ENCODE peak calls at places on chromosomes 1 and 21, in five cellular contexts. Z is HS-5; Y is cardiac fibroblast; H is stimulated activated CD4-positive, alpha-beta T cell treated with anti-CD3 and anti-CD28 coated beads, Interleukin-15, amount 100 ng/mL, for 24 hours; M is astrocyte. E is an unnamed sample.

GRCh38 chr1:170520601-170521000 is 11.4 kb upstream of the GORAB start:
- DNase-seq in Z (no peak), Y (peak), H (no peak), M (no peak), E (no peak)

GRCh38 chr1:66292944-66293343 is 241.0 kb upstream of the SGIP1 start:
- DNase-seq in Z (no peak), Y (no peak), H (no peak), M (no peak), E (no peak)

GRCh38 chr1:64424412-64424811 is 45.5 kb upstream of the CACHD1 start:
- DNase-seq in Z (no peak), Y (no peak), H (no peak), M (no peak), E (no peak)

GRCh38 chr1:169371400-169371799 is 3.4 kb downstream of the BLZF1 start:
- DNase-seq in Z (no peak), Y (no peak), H (no peak), M (no peak), E (no peak)

GRCh38 chr21:34517491-34518245 is 5.7 kb upstream of the KCNE1 start:
- DNase-seq in Z (no peak), Y (no peak), H (peak), M (no peak), E (no peak)

GRCh38 chr1:207300970-207301369 is 20.5 kb upstream of the CD55 start:
- DNase-seq in Z (no peak), Y (no peak), H (no peak), M (no peak), E (no peak)

GRCh38 chr1:84225636-84226035 is 75.9 kb upstream of the SAMD13 start:
- DNase-seq in Z (no peak), Y (no peak), H (no peak), M (no peak), E (no peak)

GRCh38 chr1:116460748-116461376 is 87.8 kb downstream of the ATP1A1 start:
- DNase-seq in Z (no peak), Y (no peak), H (no peak), M (no peak), E (no peak)

GRCh38 chr1:241240084-241240483 is 116.9 kb downstream of the RGS7 start:
- DNase-seq in Z (no peak), Y (peak), H (no peak), M (no peak), E (no peak)

GRCh38 chr1:150142083-150142482 is 7.6 kb upstream of the PLEKHO1 start:
- DNase-seq in Z (no peak), Y (no peak), H (no peak), M (no peak), E (no peak)

GRCh38 chr1:6170742-6171201 is 9.3 kb downstream of the CHD5 start:
- DNase-seq in Z (no peak), Y (no peak), H (no peak), M (no peak), E (no peak)

GRCh38 chr1:43706598-43707190 is 642 bp upstream of the ST3GAL3 start:
- DNase-seq in Z (no peak), Y (peak), H (peak), M (no peak), E (peak)

GRCh38 chr1:38331496-38332210 is 285.1 kb upstream of the POU3F1 start:
- DNase-seq in Z (no peak), Y (no peak), H (no peak), M (no peak), E (no peak)

GRCh38 chr1:234674218-234674815 is 64.3 kb upstream of the IRF2BP2 start:
- DNase-seq in Z (no peak), Y (no peak), H (no peak), M (no peak), E (no peak)

GRCh38 chr1:156937883-156938282 is 17.5 kb downstream of the LRRC71 start:
- DNase-seq in Z (no peak), Y (no peak), H (no peak), M (no peak), E (no peak)

GRCh38 chr1:33886452-33886851 is 22.6 kb downstream of the HMGB4 start:
- DNase-seq in Z (no peak), Y (no peak), H (no peak), M (no peak), E (no peak)